ENCODE peak calls at places on chromosomes 2 and 18, in seven cellular contexts. W is H1, H is IMR-90, M is HCT116, A is K562, O is SK-N-SH, I is GM12878. T is an unnamed sample.
A peak's percentile ranks its signal among the peaks of the same experiment; 100 is the strongest.

GRCh38 chr2:164302786-164303185 is 318.5 kb downstream of the GRB14 start:
- DNase-seq in W (no peak), A (no peak), H (no peak), M (no peak), O (no peak), I (no peak), T (no peak)

GRCh38 chr18:9827856-9828793 is 57.6 kb upstream of the TXNDC2 start:
- DNase-seq in M (peak; percentile 97), O (no peak), H (peak; percentile 100), I (no peak), A (peak; percentile 42), W (no peak), T (no peak)

GRCh38 chr18:37483221-37483971 is 82.2 kb downstream of the CELF4 start:
- DNase-seq in H (peak; percentile 25), W (no peak), A (peak; percentile 51), I (no peak), O (no peak), M (no peak), T (no peak)

GRCh38 chr2:1625281-1626001 is 118.9 kb downstream of the PXDN start:
- DNase-seq in H (peak; percentile 82), M (peak; percentile 24), I (no peak), O (peak; percentile 79), A (no peak), W (peak; percentile 81), T (no peak)

GRCh38 chr2:169822785-169823392 is 1.8 kb downstream of the METTL5 start:
- DNase-seq in A (no peak), W (no peak), I (no peak), O (no peak), H (peak; percentile 14), M (no peak), T (no peak)

GRCh38 chr2:99695856-99696255 is 206.0 kb upstream of the REV1 start:
- DNase-seq in H (no peak), M (no peak), A (no peak), W (no peak), O (no peak), I (no peak), T (no peak)

GRCh38 chr2:128786800-128787478 is 468.3 kb upstream of the HS6ST1 start:
- DNase-seq in H (peak; percentile 1), W (peak; percentile 50), A (no peak), M (no peak), O (no peak), I (no peak), T (no peak)

GRCh38 chr2:134238371-134238770 is 15.5 kb upstream of the MGAT5 start:
- DNase-seq in A (no peak), I (no peak), W (no peak), O (no peak), H (peak; percentile 77), M (no peak), T (no peak)

GRCh38 chr2:221103930-221104329 is 468.2 kb downstream of the EPHA4 start:
- DNase-seq in O (no peak), A (no peak), H (no peak), W (no peak), I (no peak), M (no peak), T (no peak)

GRCh38 chr2:3659447-3660432 is 1.7 kb downstream of the ALLC start:
- DNase-seq in M (no peak), I (no peak), W (no peak), A (no peak), O (no peak), H (peak; percentile 38), T (peak; percentile 47)

GRCh38 chr2:86274265-86274917 is 63.0 kb downstream of the REEP1 start:
- DNase-seq in W (peak; percentile 10), M (peak; percentile 31), A (no peak), O (no peak), I (peak; percentile 56), H (peak; percentile 84), T (no peak)

GRCh38 chr2:186862869-186863709 is 14.1 kb upstream of the ZSWIM2 start:
- DNase-seq in M (peak; percentile 32), O (peak; percentile 34), A (peak; percentile 37), I (no peak), W (no peak), H (peak; percentile 35), T (peak; percentile 23)

GRCh38 chr18:4125939-4126250 is 329.2 kb downstream of the DLGAP1 start:
- DNase-seq in M (no peak), A (no peak), W (no peak), H (no peak), I (no peak), O (no peak), T (no peak)

GRCh38 chr18:68426731-68427315 is 288.1 kb downstream of the TMX3 start:
- DNase-seq in I (no peak), M (no peak), A (no peak), W (no peak), H (peak; percentile 77), O (no peak), T (no peak)
- H3K4me2 ChIP-seq in I (no peak overlapping the region), M (no peak overlapping the region), A (no peak overlapping the region), W (no peak overlapping the region), H (no peak overlapping the region), O (no peak overlapping the region), T (no peak overlapping the region)

GRCh38 chr2:149586063-149586462 is 1.5 kb downstream of the MMADHC start:
- DNase-seq in I (no peak), O (no peak), W (no peak), H (no peak), M (no peak), A (peak; percentile 38), T (no peak)
- H3K9ac ChIP-seq in I (peak overlapping the region; percentile 95), O (peak overlapping the region; percentile 98), W (no peak overlapping the region), H (peak overlapping the region; percentile 100), M (peak overlapping the region; percentile 94), A (peak overlapping the region; percentile 97), T (peak overlapping the region; percentile 96)

GRCh38 chr2:16105178-16105663 is 164.9 kb downstream of the MYCN start:
- DNase-seq in H (no peak), I (no peak), W (peak; percentile 60), O (no peak), A (no peak), M (no peak), T (no peak)
- TF ChIP-seq RAD21 in H (no peak), I (no peak), W (no peak), O (no peak), A (no peak), M (no peak), T (no peak)

GRCh38 chr2:96890726-96891385 is 21.0 kb upstream of the SEMA4C start:
- DNase-seq in M (no peak), A (peak; percentile 42), H (peak; percentile 43), W (no peak), I (no peak), O (peak; percentile 68), T (no peak)
- H3K4me2 ChIP-seq in M (no peak overlapping the region), A (peak overlapping the region; percentile 91), H (no peak overlapping the region), W (no peak overlapping the region), I (no peak overlapping the region), O (no peak overlapping the region), T (no peak overlapping the region)

DNA sequence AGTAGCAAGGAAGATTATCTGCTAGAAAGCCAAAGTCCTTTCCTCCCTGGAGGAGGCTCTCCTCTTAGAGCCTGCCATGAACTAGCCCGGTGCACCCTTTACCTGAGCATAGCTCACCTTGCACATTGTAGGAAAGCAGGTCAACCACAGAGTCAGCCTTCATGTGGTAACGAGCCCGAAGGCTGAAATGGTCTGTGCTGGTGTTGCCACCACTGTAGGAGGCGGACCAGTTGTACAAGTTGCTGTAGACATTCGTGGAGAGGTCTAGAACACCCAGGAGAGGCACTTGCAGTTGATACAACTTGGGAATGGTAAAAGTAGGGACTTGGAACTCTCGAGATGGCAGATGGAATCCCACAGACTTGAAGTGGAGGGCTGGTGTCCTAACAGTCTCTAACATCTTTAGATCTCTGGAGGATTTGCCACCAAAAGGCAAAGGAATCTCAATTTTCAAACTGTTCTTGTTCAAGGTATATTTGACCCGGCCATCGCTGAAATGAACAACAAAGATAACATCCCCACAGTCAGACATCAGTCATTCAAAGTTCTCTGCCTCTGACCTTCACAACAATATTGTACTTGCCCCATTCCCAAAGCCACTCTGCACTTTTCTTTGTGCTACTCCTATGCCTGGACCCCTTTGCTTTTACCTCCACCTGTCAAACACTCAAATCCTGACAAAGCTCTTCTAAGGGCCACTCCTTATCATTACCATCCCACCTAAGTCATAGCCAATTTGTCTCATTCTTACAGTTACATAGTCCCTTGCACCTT is 30.6 kb downstream of the APOB start:
- DNase-seq in H (no peak), A (no peak), W (no peak), I (no peak), O (no peak), M (no peak), T (no peak)
- H3K9ac ChIP-seq in H (no peak overlapping the region), A (no peak overlapping the region), W (no peak overlapping the region), I (no peak overlapping the region), O (no peak overlapping the region), M (no peak overlapping the region), T (no peak overlapping the region)

DNA sequence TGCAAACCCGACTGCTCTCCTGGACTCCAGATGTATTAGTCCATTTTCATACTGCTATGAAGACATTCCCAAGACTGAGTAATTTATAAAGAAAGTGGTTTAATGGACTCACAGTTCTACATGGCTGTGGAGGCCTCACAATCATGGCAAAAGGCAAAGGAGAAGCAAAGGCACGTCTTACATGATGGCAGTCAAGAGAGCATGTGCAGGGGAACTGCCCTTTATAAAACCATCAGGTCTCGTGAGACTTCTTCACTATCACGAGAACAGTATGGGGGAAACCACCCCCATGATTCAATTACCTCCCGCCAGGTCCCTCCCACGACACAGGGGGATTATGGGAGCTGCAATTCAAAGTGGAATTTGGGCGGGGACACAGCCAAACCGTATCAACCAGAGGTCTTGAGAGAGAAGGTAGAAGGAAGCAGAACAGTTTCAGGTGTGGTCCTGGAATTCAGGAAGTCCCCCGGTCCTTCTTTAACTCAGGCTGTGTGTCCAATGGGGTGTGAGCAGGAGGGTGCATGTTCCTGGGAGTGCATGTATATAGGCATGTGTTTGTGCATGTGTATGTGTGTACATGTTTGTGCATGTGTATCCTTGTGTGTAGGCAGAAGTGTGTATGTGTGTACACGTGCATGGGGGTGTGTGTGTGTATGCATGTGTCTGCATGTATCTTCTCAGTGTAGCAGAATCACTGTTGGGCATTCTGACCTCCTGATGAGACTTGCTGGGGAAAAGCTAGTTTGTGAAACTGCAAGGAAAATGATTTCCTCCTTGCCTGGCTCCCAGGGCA is 46.2 kb downstream of the GREB1 start:
- DNase-seq in O (no peak), I (no peak), W (no peak), A (no peak), H (no peak), M (no peak), T (no peak)
- TF ChIP-seq RAD21 in O (no peak), I (no peak), W (no peak), A (no peak), H (no peak), M (no peak), T (no peak)

T was measured in HepG2.